ENCODE peak calls at places on chromosomes 11 and 22, in seven cellular contexts. C is stimulated activated CD8-positive, alpha-beta memory T cell treated with anti-CD3 and anti-CD28 coated beads, Interleukin-15, amount 100 ng/mL, for 1 hour; M is activated T-helper 9 cell treated with anti-CD3 and anti-CD28 coated beads, Interleukin-2, amount 50 U/mL, for 16 hours; T is progenitor cell of endocrine pancreas; F is HEK293T; N is fibroblast of mammary gland; Q is dermis microvascular lymphatic vessel endothelial cell. G is an unnamed sample.

GRCh38 chr22:50600967-50601668 is 525 bp downstream of the MAPK8IP2 start:
- DNase-seq in F (peak; percentile 32), N (no peak), C (no peak), Q (no peak), M (no peak), T (no peak), G (no peak)

GRCh38 chr11:116109228-116109627 is 605.0 kb upstream of the CADM1 start:
- DNase-seq in Q (no peak), T (no peak), F (peak; percentile 17), C (no peak), M (no peak), N (peak; percentile 29), G (peak; percentile 34)

GRCh38 chr22:44394246-44395115 is 81.7 kb upstream of the SHISAL1 start:
- DNase-seq in T (no peak), M (no peak), N (no peak), Q (no peak), F (no peak), C (no peak), G (no peak)

GRCh38 chr11:58629857-58630256 is 7.4 kb downstream of the CNTF start:
- DNase-seq in T (no peak), C (no peak), F (peak; percentile 34), Q (peak; percentile 29), M (no peak), N (peak; percentile 76), G (peak; percentile 71)

GRCh38 chr11:112752563-112752962 is 208.7 kb upstream of the NCAM1 start:
- DNase-seq in F (no peak), T (no peak), Q (no peak), C (no peak), N (no peak), M (no peak), G (no peak)

GRCh38 chr11:4183410-4184057 is 88.9 kb downstream of the RRM1 start:
- DNase-seq in Q (no peak), N (no peak), M (no peak), C (no peak), T (no peak), F (no peak), G (no peak)

GRCh38 chr11:35800970-35801953 is 138.7 kb downstream of the TRIM44 start:
- DNase-seq in C (no peak), M (no peak), N (no peak), F (no peak), Q (peak; percentile 25), T (no peak), G (peak; percentile 29)

GRCh38 chr11:66868726-66869291 is 11.9 kb downstream of the LRFN4 start:
- DNase-seq in N (no peak), T (peak; percentile 61), M (peak; percentile 68), C (peak; percentile 64), Q (no peak), F (peak; percentile 84), G (no peak)

GRCh38 chr11:27910186-27910941 is 197.6 kb downstream of the KIF18A start:
- DNase-seq in T (no peak), F (no peak), C (no peak), M (no peak), Q (no peak), N (peak; percentile 81), G (peak; percentile 72)

GRCh38 chr22:38260760-38261477 is 11.9 kb downstream of the TMEM184B start:
- DNase-seq in M (no peak), C (no peak), N (peak; percentile 46), Q (no peak), F (no peak), T (no peak), G (no peak)

GRCh38 chr11:67312187-67313021 is 9.1 kb downstream of the SSH3 start:
- DNase-seq in C (no peak), Q (no peak), N (no peak), T (no peak), F (peak; percentile 2), M (peak; percentile 33), G (no peak)

GRCh38 chr22:30754971-30755759 is 60.5 kb downstream of the OSBP2 start:
- DNase-seq in Q (peak; percentile 71), T (peak; percentile 29), N (peak; percentile 85), M (no peak), F (peak; percentile 78), C (no peak), G (peak; percentile 81)

GRCh38 chr11:68216171-68216938 is 3.3 kb upstream of the KMT5B start:
- DNase-seq in C (no peak), T (no peak), F (no peak), M (no peak), N (no peak), Q (no peak), G (no peak)

GRCh38 chr22:30159561-30160353 is 79.5 kb downstream of the HORMAD2 start:
- DNase-seq in T (no peak), M (no peak), F (no peak), N (peak; percentile 72), Q (no peak), C (no peak), G (peak; percentile 91)

GRCh38 chr22:49106136-49106930 is 721.3 kb downstream of the BRD1 start:
- DNase-seq in F (no peak), N (no peak), T (no peak), C (no peak), Q (no peak), M (no peak), G (no peak)

GRCh38 chr11:76665172-76665571 is 5.4 kb downstream of the LRRC32 start:
- DNase-seq in F (no peak), C (no peak), M (no peak), N (no peak), T (no peak), Q (no peak), G (no peak)

G was measured in iris pigment epithelial cell.